ENCODE peak calls at places on chromosomes 6 and 20, in four cellular contexts. B is esophagus squamous epithelium, I is A673, E is heart right ventricle. W is an unnamed sample. For H3K36me3 and H3K4me1, the result is how much of the 10 kb centered on the place peaks cover.

GRCh38 chr6:11785953-11786579 is 7.5 kb upstream of the ADTRP start:
- DNase-seq in E (no peak), B (no peak), I (no peak), W (peak)

GRCh38 chr20:10481671-10482070 is 46.6 kb downstream of the SLX4IP start:
- DNase-seq in E (no peak), I (no peak), B (no peak), W (no peak)

GRCh38 chr6:39343461-39343870 is 21.0 kb upstream of the KCNK16 start:
- DNase-seq in E (no peak), I (no peak), B (no peak), W (no peak)

GRCh38 chr6:148109732-148110131 is 232.9 kb upstream of the SASH1 start:
- DNase-seq in E (no peak), B (no peak), I (no peak), W (no peak)

GRCh38 chr20:48846516-48847492 is 19.0 kb upstream of the PREX1 start:
- DNase-seq in I (peak), E (no peak), B (no peak), W (no peak)

GRCh38 chr20:32511358-32512046 is 73.6 kb downstream of the NOL4L start:
- DNase-seq in E (no peak), I (no peak), B (no peak), W (peak)

GRCh38 chr6:33313105-33313708 is 671 bp downstream of the TAPBP start:
- DNase-seq in B (no peak), E (peak), I (peak), W (peak)

GRCh38 chr20:19322061-19322985 is 109.9 kb downstream of the SLC24A3 start:
- DNase-seq in I (peak), E (no peak), B (no peak), W (no peak)

GRCh38 chr6:41739041-41739440 is 3.6 kb upstream of the TFEB start:
- DNase-seq in E (no peak), I (no peak), B (no peak), W (no peak)

GRCh38 chr20:25399038-25399430 is 8.4 kb upstream of the ABHD12 start:
- DNase-seq in I (peak), E (no peak), B (no peak), W (no peak)

GRCh38 chr6:166046232-166046631 is 121.4 kb downstream of the TBXT start:
- DNase-seq in B (no peak), E (no peak), I (peak), W (no peak)

GRCh38 chr6:153312633-153313032 is 181.6 kb upstream of the RGS17 start:
- DNase-seq in I (peak), E (peak), B (no peak), W (peak)

GRCh38 chr20:13571662-13572061 is 67.1 kb downstream of the TASP1 start:
- DNase-seq in I (no peak), B (no peak), E (no peak), W (no peak)

GRCh38 chr6:130964808-130965604 is 98.0 kb downstream of the EPB41L2 start:
- DNase-seq in B (no peak), I (no peak), E (no peak), W (no peak)

GRCh38 chr6:84410377-84410776 is 182.9 kb upstream of the CEP162 start:
- DNase-seq in B (no peak), E (no peak), I (no peak), W (no peak)

GRCh38 chr6:24205020-24205492 is 79.0 kb downstream of the NRSN1 start:
- DNase-seq in I (peak), E (no peak), B (no peak), W (no peak)

GRCh38 chr6:149864578-149865535 is 698 bp upstream of the LRP11 start:
- DNase-seq in I (peak), E (no peak), B (no peak), W (no peak)

GRCh38 chr20:24634855-24635254 is 165.4 kb downstream of the SYNDIG1 start:
- DNase-seq in B (no peak), I (peak), E (no peak), W (no peak)

GRCh38 chr6:127566671-127567070 is 10.3 kb upstream of the C6orf58 start:
- DNase-seq in B (no peak), E (no peak), I (no peak), W (no peak)

GRCh38 chr20:60009826-60010616 is 51.8 kb downstream of the CDH26 start:
- DNase-seq in B (no peak), I (peak), E (no peak), W (no peak)

GRCh38 chr20:33728463-33728862 is 3.3 kb upstream of the ZNF341 start:
- DNase-seq in E (no peak), I (no peak), B (no peak), W (no peak)

GRCh38 chr20:11772226-11772730 is 145.4 kb upstream of the BTBD3 start:
- DNase-seq in B (no peak), E (no peak), I (no peak), W (no peak)

GRCh38 chr6:159074866-159075265 is 30.1 kb upstream of the TAGAP start:
- DNase-seq in I (no peak), E (no peak), B (no peak), W (no peak)

GRCh38 chr6:51077967-51078518 is 259.4 kb downstream of the TFAP2B start:
- DNase-seq in B (no peak), I (no peak), E (no peak), W (no peak)

GRCh38 chr20:19012671-19013070 is 199.1 kb downstream of the SCP2D1 start:
- DNase-seq in E (no peak), B (no peak), I (no peak), W (no peak)

GRCh38 chr20:60206259-60206658 is 248.0 kb downstream of the CDH26 start:
- DNase-seq in B (no peak), E (no peak), I (peak), W (no peak)

GRCh38 chr6:76866091-76866490 is 597.2 kb downstream of the HTR1B start:
- DNase-seq in I (no peak), B (no peak), E (no peak), W (no peak)

GRCh38 chr6:157990321-157991066 is 8.8 kb downstream of the SYNJ2 start:
- DNase-seq in I (peak), E (no peak), B (no peak), W (no peak)

GRCh38 chr6:169212897-169213813 is 40.5 kb downstream of the THBS2 start:
- DNase-seq in E (peak), B (peak), I (peak), W (peak)
- TF ChIP-seq CTCF in E (peak), B (no peak), I (peak), W (peak)

GRCh38 chr20:17620371-17621228 is 50.7 kb downstream of the DSTN start:
- DNase-seq in B (no peak), I (no peak), E (no peak), W (peak)

GRCh38 chr20:17618673-17619013 is 48.8 kb downstream of the DSTN start:
- DNase-seq in I (no peak), B (no peak), E (no peak), W (peak)

GRCh38 chr20:17617868-17618672 is 48.2 kb downstream of the DSTN start:
- DNase-seq in E (no peak), I (no peak), B (no peak), W (peak)

GRCh38 chr20:17621229-17621968 is 51.5 kb downstream of the DSTN start:
- DNase-seq in E (no peak), I (no peak), B (no peak), W (peak)

GRCh38 chr20:17619351-17620093 is 49.6 kb downstream of the DSTN start:
- DNase-seq in B (no peak), E (no peak), I (no peak), W (peak)
- H3K36me3 ChIP-seq in B (half or more), E (half or more), I (under half), W (under half)

DNA sequence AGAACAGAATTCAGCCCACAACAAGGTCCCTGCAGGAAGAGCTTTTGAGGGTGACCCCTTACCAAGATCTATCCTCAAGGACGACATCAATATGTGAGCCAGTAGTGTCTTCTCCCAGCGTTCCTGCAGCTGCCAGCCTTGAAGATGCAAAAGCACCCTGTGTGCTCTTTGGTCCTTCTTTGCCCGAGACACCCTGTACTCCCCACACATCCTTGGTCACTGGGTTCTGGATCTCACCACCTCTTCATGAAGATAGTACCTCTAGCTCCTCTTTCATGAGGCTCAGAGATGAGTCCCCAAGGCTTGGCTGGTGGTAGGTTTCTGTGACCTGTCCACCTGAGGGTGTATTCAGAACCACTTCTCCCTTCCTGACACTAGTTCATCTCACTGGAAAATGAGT is 259.6 kb upstream of the FOXQ1 start:
- DNase-seq in B (no peak), I (no peak), E (no peak), W (no peak)
- H3K4me1 ChIP-seq in B (under half), I (under half), E (under half), W (under half)

DNA sequence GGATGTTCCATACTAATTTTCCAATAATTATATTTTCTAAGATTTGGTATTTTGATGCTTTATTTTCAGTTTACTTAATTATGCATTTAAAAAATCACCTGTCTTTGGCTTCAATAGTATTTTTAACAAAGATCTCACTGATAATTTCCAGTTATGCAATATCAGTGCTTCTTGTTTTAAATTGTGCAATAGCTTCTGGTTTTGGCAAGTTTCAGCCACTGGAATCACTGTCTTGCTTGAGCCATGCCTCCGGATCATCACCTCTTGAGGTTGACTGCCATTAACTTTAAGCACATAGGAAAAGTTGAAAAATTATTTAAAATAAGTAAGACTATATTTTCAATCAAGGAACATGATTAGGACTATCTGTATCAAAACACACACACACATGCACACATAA is 1242.1 kb downstream of the HACE1 start:
- DNase-seq in B (no peak), E (no peak), I (no peak), W (no peak)
- TF ChIP-seq CTCF in B (no peak), E (no peak), I (no peak), W (no peak)

GRCh38 chr6:20116792-20117191 is 95.5 kb downstream of the MBOAT1 start:
- DNase-seq in I (no peak), E (no peak), B (no peak), W (no peak)

GRCh38 chr6:20119446-20119845 is 92.8 kb downstream of the MBOAT1 start:
- DNase-seq in E (no peak), I (no peak), B (no peak), W (no peak)

GRCh38 chr6:20115269-20116005 is 96.8 kb downstream of the MBOAT1 start:
- DNase-seq in B (no peak), I (no peak), E (no peak), W (no peak)

GRCh38 chr6:20118877-20119276 is 93.4 kb downstream of the MBOAT1 start:
- DNase-seq in I (no peak), E (no peak), B (no peak), W (no peak)

GRCh38 chr6:20117474-20117873 is 94.8 kb downstream of the MBOAT1 start:
- DNase-seq in I (no peak), B (no peak), E (no peak), W (no peak)
- H3K36me3 ChIP-seq in I (under half), B (half or more), E (half or more), W (half or more)

DNA sequence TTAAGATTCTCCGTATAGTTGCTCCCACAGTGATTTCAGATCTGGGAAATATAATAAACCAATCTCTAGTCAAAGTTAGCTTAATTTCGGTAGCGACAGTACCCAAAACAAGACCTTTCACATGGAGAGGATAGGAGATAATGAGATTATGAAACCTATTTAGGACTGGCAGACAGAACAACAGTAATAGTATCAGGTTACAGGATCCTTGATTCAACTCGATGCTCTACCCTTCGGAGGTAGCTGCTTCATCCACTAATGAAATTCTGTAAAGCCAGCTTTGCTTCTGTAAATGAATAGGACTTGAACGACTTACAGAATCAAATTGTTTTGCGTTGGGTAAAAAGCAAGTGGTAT is 534 bp upstream of the AKIRIN2 start:
- DNase-seq in I (peak), E (no peak), B (no peak), W (no peak)
- H3K4me1 ChIP-seq in I (under half), E (under half), B (under half), W (under half)

GRCh38 chr6:37640776-37641395 is 56.8 kb downstream of the MDGA1 start:
- DNase-seq in E (no peak), B (no peak), I (no peak), W (no peak)
- TF ChIP-seq CTCF in E (no peak), B (no peak), I (no peak), W (no peak)